ENCODE peak calls at places on chromosomes 1 and 21, in nine cellular contexts. P is EL; L is posterior vena cava; X is heart right ventricle; Y is HS-5; U is stimulated activated CD8-positive, alpha-beta memory T cell treated with anti-CD3 and anti-CD28 coated beads, Interleukin-7, amount 100 ng/mL, for 1 hour; I is HEK293T; K is DMS 273 treated with DMSO at 0.1 percent for 48 hours; M is activated naive CD8-positive, alpha-beta T cell treated with anti-CD3 and anti-CD28 coated beads for 36 hours. N is an unnamed sample.

GRCh38 chr1:53335661-53336060 is 7.8 kb upstream of the LRP8 start:
- DNase-seq in P (no peak), L (no peak), X (no peak), Y (no peak), U (no peak), I (no peak), K (no peak), M (no peak), N (no peak)

GRCh38 chr1:8381618-8382017 is 63.7 kb downstream of the SLC45A1 start:
- DNase-seq in P (no peak), L (no peak), X (no peak), Y (no peak), U (no peak), I (no peak), K (no peak), M (no peak), N (peak)

GRCh38 chr21:34199121-34199910 is 125.9 kb downstream of the MRPS6 start:
- DNase-seq in P (no peak), L (no peak), X (no peak), Y (no peak), U (no peak), I (no peak), K (no peak), M (no peak), N (no peak)

GRCh38 chr1:207811920-207812720 is 60.3 kb downstream of the CD46 start:
- DNase-seq in P (peak), L (peak), X (no peak), Y (no peak), U (no peak), I (peak), K (no peak), M (no peak), N (no peak)

GRCh38 chr1:56456426-56457101 is 122.8 kb downstream of the PLPP3 start:
- DNase-seq in P (peak), L (no peak), X (no peak), Y (peak), U (no peak), I (no peak), K (no peak), M (no peak), N (peak)

GRCh38 chr1:6028042-6028895 is 17.4 kb upstream of the KCNAB2 start:
- DNase-seq in P (no peak), L (no peak), X (no peak), Y (no peak), U (peak), I (no peak), K (no peak), M (peak), N (no peak)

GRCh38 chr1:162422662-162423375 is 10.9 kb upstream of the SH2D1B start:
- DNase-seq in P (no peak), L (no peak), X (no peak), Y (no peak), U (no peak), I (no peak), K (no peak), M (no peak), N (no peak)

GRCh38 chr1:89602871-89603404 is 30.0 kb upstream of the LRRC8C start:
- DNase-seq in P (no peak), L (no peak), X (no peak), Y (no peak), U (no peak), I (no peak), K (no peak), M (peak), N (no peak)

GRCh38 chr1:200346744-200347143 is 63.1 kb downstream of the ZNF281 start:
- DNase-seq in P (peak), L (no peak), X (no peak), Y (peak), U (no peak), I (no peak), K (no peak), M (no peak), N (no peak)

GRCh38 chr1:153592706-153593105 is 20.2 kb downstream of the S100A16 start:
- DNase-seq in P (no peak), L (no peak), X (no peak), Y (no peak), U (no peak), I (peak), K (no peak), M (no peak), N (no peak)

GRCh38 chr1:186014370-186015030 is 280.3 kb downstream of the HMCN1 start:
- DNase-seq in P (peak), L (no peak), X (no peak), Y (no peak), U (no peak), I (no peak), K (no peak), M (no peak), N (no peak)

N was measured in epithelial cell of proximal tubule.